ENCODE peak calls at places on chromosomes 12 and 14, in six cellular contexts. Q, H, X, P, O and V are unnamed samples.

GRCh38 chr14:77059276-77059934 is 30.9 kb upstream of the IRF2BPL start:
- DNase-seq in X (peak; percentile 49), H (no peak), O (no peak), Q (peak; percentile 61), P (peak; percentile 86), V (no peak)

GRCh38 chr14:50954811-50955372 is 10.6 kb upstream of the PYGL start:
- DNase-seq in O (no peak), Q (peak; percentile 58), X (peak; percentile 66), P (peak; percentile 61), H (no peak), V (peak; percentile 41)

GRCh38 chr12:22543246-22544037 is 900 bp downstream of the C2CD5 start:
- DNase-seq in Q (peak; percentile 97), X (peak; percentile 53), O (peak; percentile 54), H (peak; percentile 30), P (no peak), V (peak; percentile 28)

GRCh38 chr12:62308201-62308600 is 48.0 kb downstream of the USP15 start:
- DNase-seq in P (no peak), Q (no peak), X (no peak), H (no peak), O (no peak), V (no peak)

GRCh38 chr14:61552196-61552595 is 143.1 kb upstream of the HIF1A start:
- DNase-seq in P (no peak), O (no peak), X (no peak), H (no peak), Q (no peak), V (no peak)

GRCh38 chr12:6253278-6253677 is 53.1 kb downstream of the CD9 start:
- DNase-seq in P (no peak), Q (no peak), O (no peak), X (no peak), H (no peak), V (no peak)

GRCh38 chr14:90498198-90498597 is 101.4 kb downstream of the CALM1 start:
- DNase-seq in X (no peak), O (no peak), P (no peak), H (no peak), Q (no peak), V (no peak)

GRCh38 chr12:81757731-81758325 is 1.3 kb downstream of the PPFIA2 start:
- DNase-seq in Q (no peak), P (no peak), X (no peak), O (no peak), H (no peak), V (no peak)

GRCh38 chr12:20212658-20213387 is 155.5 kb upstream of the PDE3A start:
- DNase-seq in O (no peak), Q (peak; percentile 97), X (peak; percentile 69), P (peak; percentile 35), H (no peak), V (no peak)

GRCh38 chr14:55502746-55503284 is 62.4 kb upstream of the TBPL2 start:
- DNase-seq in P (no peak), H (no peak), Q (no peak), X (no peak), O (no peak), V (no peak)

GRCh38 chr12:109818900-109819500 is 14.2 kb downstream of the TRPV4 start:
- DNase-seq in X (peak; percentile 95), Q (peak; percentile 54), O (no peak), P (no peak), H (no peak), V (no peak)

GRCh38 chr14:92496458-92496857 is 17.1 kb upstream of the RIN3 start:
- DNase-seq in O (no peak), P (no peak), Q (no peak), H (no peak), X (no peak), V (no peak)

GRCh38 chr12:42584539-42585174 is 4.9 kb downstream of the PRICKLE1 start:
- DNase-seq in H (no peak), X (no peak), O (no peak), P (no peak), Q (no peak), V (no peak)